ENCODE peak calls at places on chromosomes 2 and 18, in seven cellular contexts. U, B, W, L, O, H and Y are unnamed samples.

GRCh38 chr2:96408631-96409542 is 73.3 kb downstream of the NCAPH start:
- DNase-seq in U (peak), B (no peak), W (peak), L (no peak), O (no peak), H (no peak), Y (no peak)

GRCh38 chr2:95399061-95399460 is 3.4 kb upstream of the FAHD2A start:
- DNase-seq in U (no peak), B (no peak), W (no peak), L (no peak), O (no peak), H (no peak), Y (no peak)

GRCh38 chr2:224222320-224222719 is 179.6 kb downstream of the FAM124B start:
- DNase-seq in U (no peak), B (no peak), W (no peak), L (no peak), O (peak), H (no peak), Y (peak)

GRCh38 chr2:179417436-179417949 is 152.9 kb upstream of the SESTD1 start:
- DNase-seq in U (no peak), B (no peak), W (no peak), L (no peak), O (no peak), H (no peak), Y (no peak)

GRCh38 chr2:14516844-14517243 is 115.7 kb upstream of the LRATD1 start:
- DNase-seq in U (no peak), B (no peak), W (peak), L (peak), O (no peak), H (no peak), Y (peak)

GRCh38 chr2:47888581-47889280 is 17.6 kb downstream of the FBXO11 start:
- DNase-seq in U (no peak), B (peak), W (peak), L (no peak), O (no peak), H (no peak), Y (no peak)

GRCh38 chr2:69013123-69013836 is at the start of gene ANTXR1:
- DNase-seq in U (peak), B (peak), W (peak), L (peak), O (peak), H (no peak), Y (peak)

GRCh38 chr18:61876899-61877298 is 15.9 kb downstream of the RNF152 start:
- DNase-seq in U (no peak), B (no peak), W (no peak), L (no peak), O (no peak), H (no peak), Y (no peak)

GRCh38 chr18:68566991-68567390 is 147.9 kb downstream of the TMX3 start:
- DNase-seq in U (no peak), B (no peak), W (no peak), L (no peak), O (no peak), H (no peak), Y (no peak)

GRCh38 chr2:171136024-171136423 is 24.7 kb downstream of the TLK1 start:
- DNase-seq in U (no peak), B (no peak), W (no peak), L (no peak), O (no peak), H (no peak), Y (no peak)